ENCODE peak calls at places on chromosomes 4 and X, in nine cellular contexts. Q, I, D, L, O, Y, X, G and B are unnamed samples.

GRCh38 chr4:182354867-182355266 is 111.7 kb downstream of the TENM3 start:
- DNase-seq in I (no peak), X (no peak), Q (no peak), D (no peak), O (no peak), L (no peak), Y (no peak), G (no peak), B (no peak)

GRCh38 chr4:168076989-168077725 is 15.2 kb upstream of the ANXA10 start:
- DNase-seq in D (peak; percentile 53), L (peak; percentile 81), Q (no peak), G (peak; percentile 32), I (peak; percentile 71), Y (peak; percentile 62), X (no peak), O (peak; percentile 21), B (no peak)

GRCh38 chrX:103663921-103664320 is 22.6 kb downstream of the MORF4L2 start:
- DNase-seq in Y (no peak), O (no peak), Q (no peak), L (no peak), I (no peak), D (no peak), G (no peak), X (no peak), B (no peak)

GRCh38 chr4:48410812-48411211 is 69.5 kb downstream of the SLAIN2 start:
- DNase-seq in L (no peak), O (no peak), G (no peak), D (no peak), Y (no peak), I (no peak), X (no peak), Q (no peak), B (no peak)

GRCh38 chr4:110134269-110134889 is 64.0 kb downstream of the ELOVL6 start:
- DNase-seq in Q (no peak), X (no peak), G (no peak), L (no peak), Y (no peak), O (no peak), I (no peak), D (no peak), B (no peak)

GRCh38 chr4:62402088-62402806 is 1202.1 kb downstream of the ADGRL3 start:
- DNase-seq in Y (no peak), Q (no peak), G (no peak), I (no peak), D (no peak), O (no peak), X (no peak), L (no peak), B (no peak)

GRCh38 chr4:72094054-72094780 is 62.4 kb downstream of the NPFFR2 start:
- DNase-seq in X (no peak), I (no peak), G (no peak), L (peak; percentile 62), Q (no peak), D (no peak), Y (no peak), O (no peak), B (no peak)

GRCh38 chr4:182547435-182547834 is 304.2 kb downstream of the TENM3 start:
- DNase-seq in Q (no peak), O (no peak), L (no peak), Y (no peak), D (no peak), X (no peak), G (no peak), I (peak; percentile 85), B (no peak)

GRCh38 chr4:17662694-17663093 is 48.3 kb downstream of the MED28 start:
- DNase-seq in D (no peak), L (no peak), X (no peak), O (no peak), Y (peak; percentile 75), Q (no peak), G (no peak), I (no peak), B (no peak)

GRCh38 chrX:150680974-150681373 is 12.2 kb upstream of the MTMR1 start:
- DNase-seq in O (peak; percentile 38), G (no peak), X (no peak), Q (no peak), I (no peak), L (peak; percentile 28), D (no peak), Y (peak; percentile 34), B (no peak)

GRCh38 chr4:156933633-156934258 is 37.9 kb downstream of the PDGFC start:
- DNase-seq in L (no peak), Y (no peak), O (no peak), Q (no peak), D (no peak), X (no peak), G (no peak), I (no peak), B (no peak)

GRCh38 chr4:26884486-26884988 is 23.9 kb downstream of the STIM2 start:
- DNase-seq in X (no peak), Q (no peak), D (no peak), Y (no peak), O (no peak), L (peak; percentile 20), I (peak; percentile 75), G (no peak), B (no peak)

GRCh38 chrX:18537068-18537467 is 111.7 kb downstream of the CDKL5 start:
- DNase-seq in Y (no peak), G (no peak), O (no peak), Q (no peak), L (no peak), X (no peak), D (no peak), I (peak; percentile 22), B (no peak)

GRCh38 chrX:120244735-120245498 is 5.7 kb upstream of the ZBTB33 start:
- DNase-seq in L (peak; percentile 61), G (peak; percentile 79), O (peak; percentile 78), I (peak; percentile 83), Q (peak; percentile 86), D (peak; percentile 40), X (peak; percentile 85), Y (peak; percentile 80), B (no peak)

GRCh38 chr4:41889328-41889727 is 45.9 kb upstream of the TMEM33 start:
- DNase-seq in I (no peak), Q (no peak), X (no peak), O (no peak), Y (no peak), G (no peak), D (no peak), L (no peak), B (no peak)

GRCh38 chrX:2497961-2498780 is 2.6 kb downstream of the DHRSX start:
- DNase-seq in G (peak; percentile 27), O (no peak), Q (no peak), D (peak; percentile 21), L (peak; percentile 5), X (no peak), I (no peak), Y (no peak), B (no peak)

GRCh38 chr4:4440333-4441061 is 53.6 kb downstream of the NSG1 start:
- DNase-seq in Q (no peak), O (no peak), G (no peak), L (no peak), D (no peak), Y (no peak), X (no peak), I (peak; percentile 65), B (no peak)

GRCh38 chrX:19535481-19535880 is 20.2 kb upstream of the MAP3K15 start:
- DNase-seq in I (no peak), L (peak; percentile 23), D (no peak), Y (peak; percentile 25), O (no peak), X (no peak), G (no peak), Q (no peak), B (no peak)

GRCh38 chrX:41303013-41303412 is 30.9 kb upstream of the DDX3X start:
- DNase-seq in O (no peak), L (no peak), Q (no peak), I (no peak), Y (no peak), X (no peak), G (no peak), D (no peak), B (no peak)

DNA sequence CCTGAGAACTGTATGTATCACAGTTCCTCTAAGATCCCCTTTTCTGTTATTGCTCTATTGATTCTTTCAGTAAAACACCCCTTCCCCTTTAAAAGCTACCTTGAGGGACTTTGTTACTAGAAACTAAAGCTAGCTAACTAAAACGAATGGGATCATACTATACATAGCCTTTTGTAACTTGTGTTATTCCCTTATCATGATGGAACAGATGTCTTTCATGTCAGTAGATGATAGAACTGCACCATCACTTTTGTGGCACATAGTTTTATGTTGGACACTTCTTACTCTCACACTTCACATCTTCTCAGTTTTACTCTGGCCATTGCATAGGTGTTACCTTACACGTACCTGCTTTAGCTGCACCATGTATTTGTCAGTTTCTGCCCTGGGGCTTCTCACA is 46.6 kb upstream of the PGRMC2 start:
- DNase-seq in O (no peak), D (no peak), G (no peak), I (no peak), Q (no peak), L (no peak), X (no peak), Y (no peak), B (no peak)
- TF ChIP-seq CTCF in O (no peak), D (no peak), G (no peak), I (no peak), Q (no peak), L (no peak), X (no peak), Y (no peak), B (no peak)

GRCh38 chr4:138007572-138007971 is 234.6 kb downstream of the SLC7A11 start:
- DNase-seq in Q (no peak), O (no peak), G (no peak), D (no peak), X (no peak), L (no peak), I (no peak), Y (no peak), B (no peak)
- TF ChIP-seq CTCF in Q (no peak), O (no peak), G (peak; percentile 13), D (no peak), X (no peak), L (peak; percentile 33), I (no peak), Y (peak; percentile 15), B (no peak)

GRCh38 chr4:102780476-102781144 is 19.8 kb upstream of the MANBA start:
- DNase-seq in X (no peak), Q (no peak), I (no peak), Y (no peak), L (peak; percentile 5), D (no peak), G (no peak), O (no peak), B (no peak)
- TF ChIP-seq CTCF in X (no peak), Q (no peak), I (no peak), Y (no peak), L (no peak), D (no peak), G (no peak), O (no peak), B (no peak)

DNA sequence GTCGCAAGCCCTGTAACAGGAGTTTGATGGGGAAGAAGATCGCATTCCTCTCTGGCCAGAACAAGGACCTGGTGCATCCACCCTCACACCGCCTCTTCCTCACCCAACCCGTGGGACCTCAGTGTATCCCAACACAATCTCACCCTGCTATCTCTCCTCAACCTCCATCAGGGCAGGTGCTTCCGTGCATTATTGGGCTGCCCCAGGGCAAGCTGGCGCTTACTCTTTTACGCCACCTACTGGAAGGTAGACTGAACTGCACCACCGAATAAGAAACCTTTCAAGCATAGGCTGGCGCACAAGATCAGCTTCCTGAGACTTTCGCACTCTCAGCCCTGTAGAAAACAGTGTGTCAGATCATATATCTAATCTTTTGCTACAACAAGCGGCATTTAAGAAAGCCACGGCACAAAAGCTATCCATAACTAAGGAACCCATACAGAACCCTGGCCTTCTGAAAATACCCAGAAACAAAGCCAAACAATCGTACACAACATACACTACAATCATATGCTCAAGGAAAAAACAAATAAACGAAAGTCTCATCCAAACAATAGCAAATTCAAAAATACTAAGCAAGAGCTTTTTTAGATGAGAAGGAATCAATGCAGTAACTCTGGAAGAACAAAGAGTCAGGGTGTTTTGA is 209.3 kb downstream of the UGT8 start:
- DNase-seq in G (no peak), L (peak; percentile 62), Y (peak; percentile 50), X (no peak), I (peak; percentile 65), O (no peak), D (peak; percentile 26), Q (no peak), B (no peak)
- TF ChIP-seq CTCF in G (peak; percentile 53), L (peak; percentile 73), Y (peak; percentile 86), X (peak; percentile 30), I (peak; percentile 92), O (no peak), D (peak; percentile 56), Q (peak; percentile 39), B (peak; percentile 74)